ENCODE peak calls at places on chromosomes 2 and 18, in six cellular contexts. H is NAMALWA; X is NCI-H1930; F is left ventricle myocardium superior; B is stimulated activated CD4-positive, alpha-beta T cell treated with anti-CD3 and anti-CD28 coated beads, Interleukin-15, amount 100 ng/mL, for 48 hours; D is SK-MEL-5. G is an unnamed sample.

GRCh38 chr2:139271149-139271548 is 491.0 kb upstream of the NXPH2 start:
- DNase-seq in F (no peak), B (no peak), H (no peak), X (no peak), D (no peak), G (no peak)

GRCh38 chr2:12502759-12503158 is 214.0 kb upstream of the TRIB2 start:
- DNase-seq in D (no peak), X (no peak), H (no peak), F (peak; percentile 14), B (peak; percentile 30), G (no peak)

GRCh38 chr2:57207191-57207590 is 839.4 kb upstream of the VRK2 start:
- DNase-seq in F (no peak), H (no peak), D (no peak), X (no peak), B (no peak), G (no peak)

GRCh38 chr2:4674007-4674406 is 970.6 kb downstream of the DCDC2C start:
- DNase-seq in F (no peak), H (peak; percentile 94), B (peak; percentile 12), D (no peak), X (no peak), G (no peak)

GRCh38 chr2:112996635-112997034 is 8.6 kb upstream of the IL36A start:
- DNase-seq in D (no peak), X (no peak), H (no peak), B (peak; percentile 45), F (no peak), G (peak; percentile 23)

GRCh38 chr2:178882666-178883440 is 75.6 kb upstream of the TTN start:
- DNase-seq in D (no peak), H (no peak), B (no peak), X (no peak), F (no peak), G (no peak)

GRCh38 chr2:176461098-176461497 is 191.9 kb downstream of the MTX2 start:
- DNase-seq in D (no peak), H (no peak), X (no peak), F (no peak), B (no peak), G (no peak)

GRCh38 chr2:52934354-52934898 is 833.2 kb upstream of the CHAC2 start:
- DNase-seq in X (no peak), F (no peak), D (peak; percentile 85), H (no peak), B (no peak), G (no peak)

GRCh38 chr2:236858661-236859060 is 227.0 kb upstream of the COPS8 start:
- DNase-seq in F (no peak), X (no peak), D (no peak), B (no peak), H (no peak), G (no peak)

GRCh38 chr2:191688934-191689695 is 11.2 kb downstream of the NABP1 start:
- DNase-seq in X (no peak), H (no peak), B (no peak), D (no peak), F (no peak), G (no peak)

GRCh38 chr2:227616631-227617030 is 667 bp upstream of the SCYGR4 start:
- DNase-seq in D (no peak), X (no peak), B (no peak), H (no peak), F (no peak), G (no peak)

GRCh38 chr2:43114210-43114609 is 112.2 kb downstream of the ZFP36L2 start:
- DNase-seq in H (no peak), D (no peak), B (no peak), X (no peak), F (no peak), G (no peak)

GRCh38 chr2:241804326-241805276 is 4.4 kb upstream of the NEU4 start:
- DNase-seq in D (no peak), B (no peak), X (no peak), H (peak; percentile 46), F (peak; percentile 29), G (no peak)

GRCh38 chr2:5392658-5393057 is 299.5 kb upstream of the SOX11 start:
- DNase-seq in D (no peak), H (no peak), B (no peak), X (no peak), F (no peak), G (no peak)

GRCh38 chr2:190666895-190667294 is 18.0 kb downstream of the NAB1 start:
- DNase-seq in H (no peak), B (no peak), D (no peak), F (no peak), X (no peak), G (no peak)

GRCh38 chr2:29213871-29214341 is 98.7 kb downstream of the CLIP4 start:
- DNase-seq in H (no peak), F (no peak), B (no peak), X (no peak), D (no peak), G (no peak)

GRCh38 chr2:234178309-234179030 is 128.0 kb downstream of the SPP2 start:
- DNase-seq in H (no peak), X (no peak), D (peak; percentile 16), B (no peak), F (no peak), G (no peak)

GRCh38 chr2:211867845-211868361 is 670.7 kb downstream of the ERBB4 start:
- DNase-seq in F (no peak), X (no peak), B (no peak), D (no peak), H (no peak), G (no peak)

GRCh38 chr2:220127857-220128256 is 500.4 kb downstream of the SLC4A3 start:
- DNase-seq in H (no peak), D (peak; percentile 74), F (no peak), X (no peak), B (no peak), G (no peak)

GRCh38 chr2:179981085-179981484 is 26.0 kb downstream of the CWC22 start:
- DNase-seq in D (no peak), F (no peak), B (no peak), H (no peak), X (no peak), G (no peak)

GRCh38 chr2:113930448-113930847 is 40.6 kb downstream of the ACTR3 start:
- DNase-seq in X (no peak), D (no peak), F (no peak), B (no peak), H (no peak), G (no peak)

GRCh38 chr2:119338826-119339561 is 27.6 kb downstream of the C2orf76 start:
- DNase-seq in F (no peak), D (no peak), H (peak; percentile 56), X (no peak), B (no peak), G (no peak)

GRCh38 chr2:232479341-232480200 is 8.1 kb downstream of the ECEL1 start:
- DNase-seq in D (no peak), F (no peak), B (no peak), X (no peak), H (no peak), G (no peak)

GRCh38 chr2:85935746-85936208 is 47.0 kb upstream of the ST3GAL5 start:
- DNase-seq in H (no peak), B (no peak), D (peak; percentile 55), X (no peak), F (no peak), G (no peak)

GRCh38 chr2:225025917-225026571 is 16.2 kb downstream of the DOCK10 start:
- DNase-seq in B (no peak), D (peak; percentile 57), F (no peak), H (no peak), X (no peak), G (no peak)

GRCh38 chr18:31041346-31042067 is 1.0 kb downstream of the DSC3 start:
- DNase-seq in X (no peak), D (no peak), H (no peak), B (no peak), F (peak; percentile 23), G (no peak)

GRCh38 chr2:100178085-100178788 is 35.8 kb upstream of the AFF3 start:
- DNase-seq in X (no peak), D (peak; percentile 93), F (no peak), H (peak; percentile 99), B (peak; percentile 26), G (peak; percentile 1)

GRCh38 chr2:240919786-240920782 is 13.9 kb downstream of the CROCC2 start:
- DNase-seq in X (no peak), D (no peak), B (no peak), H (no peak), F (peak; percentile 20), G (no peak)

GRCh38 chr18:74996055-74996454 is 212.9 kb downstream of the PTGR3 start:
- DNase-seq in F (no peak), H (no peak), X (no peak), B (no peak), D (no peak), G (no peak)

GRCh38 chr2:120231974-120232635 is 8.9 kb upstream of the TMEM185B start:
- DNase-seq in H (peak; percentile 69), X (no peak), B (peak; percentile 66), D (no peak), F (no peak), G (peak; percentile 53)

GRCh38 chr2:174330945-174331619 is 3.7 kb upstream of the SP9 start:
- DNase-seq in F (no peak), B (no peak), H (no peak), X (peak; percentile 33), D (no peak), G (no peak)

GRCh38 chr18:79452190-79452990 is 56.7 kb downstream of the NFATC1 start:
- DNase-seq in X (no peak), B (no peak), F (no peak), H (no peak), D (no peak), G (no peak)

GRCh38 chr2:11710210-11710609 is 36.2 kb upstream of the LPIN1 start:
- DNase-seq in B (no peak), H (no peak), D (peak; percentile 41), F (no peak), X (no peak), G (no peak)

GRCh38 chr2:46416739-46417403 is 62.5 kb upstream of the TMEM247 start:
- DNase-seq in H (no peak), X (no peak), F (no peak), D (no peak), B (no peak), G (no peak)

GRCh38 chr2:205477016-205477705 is 205.1 kb upstream of the NRP2 start:
- DNase-seq in D (no peak), F (no peak), H (no peak), X (no peak), B (no peak), G (no peak)

GRCh38 chr18:9353596-9353995 is 19.0 kb downstream of the TWSG1 start:
- DNase-seq in X (no peak), D (no peak), B (no peak), F (no peak), H (no peak), G (no peak)

G was measured in activated CD4-positive, alpha-beta T cell treated with anti-CD3 and anti-CD28 coated beads for 24 hours.